ENCODE peak calls at places on chromosomes 13 and 19, in six cellular contexts. R is heart left ventricle, D is astrocyte, N is IMR-90, V is thoracic aorta, Q is lung. C is an unnamed sample.

GRCh38 chr13:42102961-42103688 is 54.7 kb downstream of the DGKH start:
- DNase-seq in R (no peak), D (peak), N (peak), V (no peak), Q (no peak), C (no peak)

GRCh38 chr13:74289130-74289529 is 154.9 kb upstream of the KLF12 start:
- DNase-seq in R (no peak), D (no peak), N (no peak), V (no peak), Q (no peak), C (no peak)

GRCh38 chr19:46841458-46842083 is 9.1 kb downstream of the AP2S1 start:
- DNase-seq in R (peak), D (no peak), N (peak), V (peak), Q (no peak), C (no peak)

GRCh38 chr19:5913739-5914357 is at the start of gene CAPS:
- DNase-seq in R (peak), D (peak), N (peak), V (no peak), Q (peak), C (no peak)

GRCh38 chr13:32639502-32640105 is 53.4 kb downstream of the PDS5B start:
- DNase-seq in R (peak), D (peak), N (peak), V (peak), Q (no peak), C (peak)

GRCh38 chr13:95676100-95676774 is 702 bp upstream of the DNAJC3 start:
- DNase-seq in R (no peak), D (peak), N (peak), V (no peak), Q (no peak), C (peak)

GRCh38 chr13:113297370-113297871 is 382 bp downstream of the LAMP1 start:
- DNase-seq in R (no peak), D (no peak), N (no peak), V (no peak), Q (peak), C (peak)

GRCh38 chr19:33698576-33699435 is 77.1 kb downstream of the CHST8 start:
- DNase-seq in R (no peak), D (no peak), N (no peak), V (no peak), Q (no peak), C (no peak)

GRCh38 chr19:6221878-6222746 is 57.7 kb downstream of the MLLT1 start:
- DNase-seq in R (no peak), D (no peak), N (no peak), V (no peak), Q (no peak), C (no peak)

GRCh38 chr19:53870485-53870844 is 2.8 kb downstream of the MYADM start:
- DNase-seq in R (no peak), D (no peak), N (no peak), V (no peak), Q (no peak), C (no peak)

GRCh38 chr19:38059897-38060296 is 152.9 kb downstream of the SIPA1L3 start:
- DNase-seq in R (no peak), D (no peak), N (no peak), V (no peak), Q (no peak), C (no peak)

GRCh38 chr19:19860756-19861390 is 4.8 kb upstream of the ZNF253 start:
- DNase-seq in R (no peak), D (no peak), N (no peak), V (no peak), Q (no peak), C (peak)

GRCh38 chr13:20230913-20231838 is 943 bp downstream of the GJB6 start:
- DNase-seq in R (no peak), D (no peak), N (no peak), V (no peak), Q (no peak), C (peak)

GRCh38 chr19:31470229-31470939 is 121.1 kb upstream of the TSHZ3 start:
- DNase-seq in R (no peak), D (no peak), N (no peak), V (no peak), Q (no peak), C (no peak)

GRCh38 chr13:20414475-20415287 is 111.0 kb downstream of the CRYL1 start:
- DNase-seq in R (no peak), D (no peak), N (no peak), V (no peak), Q (no peak), C (no peak)

GRCh38 chr13:107069107-107069776 is 501.3 kb upstream of the ARGLU1 start:
- DNase-seq in R (no peak), D (peak), N (peak), V (no peak), Q (no peak), C (no peak)

GRCh38 chr19:53091413-53091812 is 11.8 kb downstream of the ZNF160 start:
- DNase-seq in R (no peak), D (no peak), N (no peak), V (no peak), Q (no peak), C (no peak)

GRCh38 chr13:34412817-34413365 is 529.2 kb upstream of the NBEA start:
- DNase-seq in R (no peak), D (peak), N (no peak), V (no peak), Q (no peak), C (no peak)

GRCh38 chr19:2123682-2124387 is 27.1 kb downstream of the IZUMO4 start:
- DNase-seq in R (no peak), D (no peak), N (no peak), V (no peak), Q (no peak), C (no peak)

GRCh38 chr19:40982594-40983101 is 8.4 kb upstream of the CYP2B6 start:
- DNase-seq in R (no peak), D (peak), N (peak), V (no peak), Q (no peak), C (no peak)

GRCh38 chr19:18205180-18205915 is 1.5 kb upstream of the RAB3A start:
- DNase-seq in R (peak), D (peak), N (peak), V (peak), Q (peak), C (peak)

GRCh38 chr13:110882972-110883371 is 31.9 kb downstream of the ANKRD10 start:
- DNase-seq in R (no peak), D (peak), N (peak), V (no peak), Q (no peak), C (no peak)

GRCh38 chr13:87999141-87999765 is 328.1 kb downstream of the SLITRK5 start:
- DNase-seq in R (no peak), D (peak), N (peak), V (no peak), Q (no peak), C (no peak)

GRCh38 chr13:51818771-51819511 is 15.0 kb upstream of the DHRS12 start:
- DNase-seq in R (no peak), D (peak), N (peak), V (no peak), Q (no peak), C (no peak)

GRCh38 chr13:63954683-63955082 is 2539.0 kb upstream of the PCDH20 start:
- DNase-seq in R (no peak), D (no peak), N (no peak), V (no peak), Q (no peak), C (no peak)

GRCh38 chr13:107205318-107206112 is 637.6 kb upstream of the ARGLU1 start:
- DNase-seq in R (peak), D (peak), N (peak), V (no peak), Q (peak), C (peak)

GRCh38 chr19:47075941-47076340 is 27.5 kb upstream of the TMEM160 start:
- DNase-seq in R (no peak), D (no peak), N (peak), V (no peak), Q (no peak), C (no peak)

GRCh38 chr13:113981611-113982295 is 7.9 kb upstream of the C13orf46 start:
- DNase-seq in R (no peak), D (no peak), N (no peak), V (peak), Q (no peak), C (no peak)

GRCh38 chr19:54388803-54389144 is 24.0 kb upstream of the LAIR1 start:
- DNase-seq in R (no peak), D (no peak), N (no peak), V (no peak), Q (no peak), C (no peak)

GRCh38 chr13:28744091-28744536 is 25.3 kb upstream of the SLC46A3 start:
- DNase-seq in R (no peak), D (peak), N (peak), V (no peak), Q (no peak), C (no peak)

GRCh38 chr13:76868451-76868850 is 17.8 kb downstream of the KCTD12 start:
- DNase-seq in R (no peak), D (no peak), N (no peak), V (no peak), Q (no peak), C (no peak)

GRCh38 chr19:18436651-18437478 is 1.1 kb downstream of the ISYNA1 start:
- DNase-seq in R (peak), D (peak), N (peak), V (no peak), Q (no peak), C (peak)

GRCh38 chr19:7356899-7357627 is 8.3 kb downstream of the ARHGEF18 start:
- DNase-seq in R (no peak), D (no peak), N (no peak), V (no peak), Q (no peak), C (no peak)

GRCh38 chr19:7358102-7358597 is 9.4 kb downstream of the ARHGEF18 start:
- DNase-seq in R (no peak), D (no peak), N (no peak), V (no peak), Q (no peak), C (no peak)

GRCh38 chr19:7363225-7363624 is 14.5 kb downstream of the ARHGEF18 start:
- DNase-seq in R (no peak), D (no peak), N (no peak), V (no peak), Q (no peak), C (no peak)

GRCh38 chr19:7355871-7356270 is 7.1 kb downstream of the ARHGEF18 start:
- DNase-seq in R (no peak), D (no peak), N (no peak), V (no peak), Q (no peak), C (no peak)

DNA sequence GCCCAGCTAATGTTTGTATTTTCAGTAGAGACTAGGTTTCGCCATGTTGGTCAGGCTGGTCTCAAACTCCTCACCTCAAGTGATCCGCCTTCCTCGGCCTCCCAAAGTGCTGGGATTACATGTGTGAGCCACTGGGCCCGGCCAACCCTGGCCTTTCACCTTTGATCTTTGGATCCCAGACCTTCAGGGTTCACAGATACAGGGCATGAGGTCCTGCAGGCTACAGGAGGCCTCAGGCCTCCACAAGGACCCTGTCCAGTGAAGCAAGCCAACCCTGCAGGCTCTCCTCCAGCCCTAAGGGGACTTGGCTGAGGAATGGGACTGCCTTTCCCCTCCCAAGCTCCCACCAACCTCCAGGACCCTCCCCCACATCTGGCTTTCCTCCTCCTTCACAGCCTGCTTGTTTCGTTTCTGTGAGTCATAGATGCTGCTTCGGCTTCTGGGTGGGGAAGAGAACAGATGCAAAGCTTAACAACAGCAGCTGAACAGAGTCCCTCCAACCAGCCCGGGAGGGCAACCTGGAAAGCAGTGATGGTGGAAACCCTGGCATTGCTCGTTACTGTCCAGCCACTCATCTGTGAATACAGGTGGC is 11.8 kb downstream of the ARHGEF18 start:
- DNase-seq in R (no peak), D (peak), N (peak), V (no peak), Q (no peak), C (no peak)
- H3K27ac ChIP-seq in R (no peak), D (no peak), N (no peak), V (no peak), Q (no peak), C (no peak)

GRCh38 chr19:3132971-3133792 is 2.7 kb upstream of the GNA15 start:
- DNase-seq in R (peak), D (peak), N (peak), V (no peak), Q (no peak), C (peak)
- H3K4me3 ChIP-seq in R (no peak), D (no peak), N (no peak), V (peak), Q (no peak), C (peak)

GRCh38 chr19:55601127-55601526 is 1.0 kb downstream of the ZNF524 start:
- DNase-seq in R (no peak), D (no peak), N (no peak), V (no peak), Q (no peak), C (no peak)
- H3K27ac ChIP-seq in R (peak), D (no peak), N (peak), V (peak), Q (peak), C (peak)

GRCh38 chr13:23902975-23903905 is 5.9 kb upstream of the C1QTNF9B start:
- DNase-seq in R (no peak), D (no peak), N (no peak), V (no peak), Q (no peak), C (no peak)
- H3K4me3 ChIP-seq in R (peak), D (no peak), N (no peak), V (peak), Q (no peak), C (no peak)

DNA sequence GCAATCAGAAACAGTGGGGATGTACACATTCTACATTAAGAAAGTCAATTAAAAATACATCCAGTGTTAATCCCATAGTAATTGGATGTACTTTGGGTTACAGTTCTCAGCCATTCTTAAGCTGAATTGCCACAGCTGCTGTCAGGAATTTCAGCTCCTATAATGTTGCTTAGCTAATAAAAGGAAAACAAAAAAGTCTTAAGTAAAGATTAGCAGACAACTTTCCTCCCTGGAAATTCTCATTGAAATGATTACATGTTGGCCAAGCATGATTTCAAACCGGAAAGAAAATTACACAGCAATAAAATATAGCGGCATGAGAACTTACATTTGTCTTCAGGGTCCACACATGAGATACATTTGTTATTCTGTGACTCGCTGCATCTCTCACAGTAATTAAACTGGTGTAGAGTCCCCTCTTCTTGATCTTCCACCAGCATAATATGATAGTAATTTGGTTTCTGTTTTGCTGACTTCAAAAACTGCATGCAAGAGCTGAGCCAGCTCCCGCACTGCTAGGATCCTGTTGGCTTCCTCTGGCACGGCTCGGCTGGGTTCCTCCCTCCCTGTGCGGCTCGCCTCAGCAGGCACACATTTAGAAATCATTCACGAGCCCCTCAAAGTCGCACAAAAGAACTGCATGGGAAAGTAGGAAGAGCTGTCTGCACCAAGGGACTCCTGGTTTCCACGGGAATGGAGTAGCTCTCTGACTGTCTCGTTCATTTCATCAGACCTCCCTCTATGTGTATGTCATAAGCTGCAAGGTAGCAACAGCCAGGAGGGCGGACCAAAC is at the start of gene HTR2A:
- DNase-seq in R (peak), D (no peak), N (peak), V (no peak), Q (no peak), C (no peak)
- H3K27ac ChIP-seq in R (peak), D (no peak), N (no peak), V (peak), Q (no peak), C (no peak)

GRCh38 chr19:10694706-10695105 is 6.5 kb upstream of the QTRT1 start:
- DNase-seq in R (no peak), D (no peak), N (no peak), V (no peak), Q (no peak), C (no peak)

GRCh38 chr19:10699650-10700335 is 1.4 kb upstream of the QTRT1 start:
- DNase-seq in R (no peak), D (peak), N (peak), V (no peak), Q (peak), C (peak)

GRCh38 chr19:10691883-10692282 is 9.4 kb upstream of the QTRT1 start:
- DNase-seq in R (no peak), D (no peak), N (no peak), V (no peak), Q (no peak), C (no peak)

GRCh38 chr19:10692673-10693264 is 8.5 kb upstream of the QTRT1 start:
- DNase-seq in R (no peak), D (no peak), N (no peak), V (no peak), Q (no peak), C (no peak)

DNA sequence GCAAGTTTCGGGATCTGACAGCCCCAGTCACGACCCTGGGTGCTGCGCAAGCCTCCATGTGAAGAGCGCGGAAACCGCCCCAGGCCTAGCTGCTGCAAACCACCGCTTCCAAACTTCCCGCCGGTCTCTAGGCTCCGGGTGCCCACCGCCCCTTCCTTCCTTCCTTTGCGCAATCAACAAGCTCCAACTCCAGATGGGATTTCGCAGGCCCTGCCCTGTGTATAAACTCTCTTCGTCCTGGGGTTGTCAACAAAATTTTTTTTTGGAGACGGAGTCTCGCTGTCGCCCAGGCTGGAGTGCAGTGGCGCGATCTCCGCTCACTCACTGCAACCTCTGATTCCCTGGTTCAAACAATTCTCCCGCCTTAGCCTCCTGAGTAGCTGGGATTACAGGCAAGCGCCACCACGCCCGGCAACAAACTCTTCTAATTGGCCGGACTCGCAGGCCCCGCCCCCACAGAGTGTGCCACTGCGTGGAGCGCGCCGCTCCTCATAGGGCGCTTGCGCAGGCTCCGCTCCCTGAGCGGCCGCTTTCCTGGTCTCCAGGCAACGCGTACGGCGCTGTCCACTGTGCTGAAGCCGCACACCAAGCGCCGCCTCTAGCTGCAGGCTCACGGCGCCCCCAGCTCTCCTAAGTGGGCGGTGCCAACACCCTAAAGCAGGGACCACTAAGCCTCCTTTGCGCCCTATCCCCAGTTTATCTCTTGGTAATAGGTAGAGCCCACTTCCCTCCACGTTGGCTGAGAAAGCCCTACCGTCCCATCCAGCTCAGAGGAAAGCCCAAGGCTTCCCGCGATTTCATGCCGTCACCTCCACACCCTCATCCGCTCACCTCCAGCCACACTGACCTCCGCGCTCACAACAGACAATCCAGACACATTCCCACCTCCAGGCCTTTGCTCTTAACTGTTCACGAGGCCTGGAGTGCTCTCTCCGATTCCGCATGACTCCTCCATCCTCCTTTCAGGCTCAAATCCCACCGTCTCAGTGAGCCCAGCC is 5.5 kb upstream of the QTRT1 start:
- DNase-seq in R (peak), D (peak), N (peak), V (peak), Q (peak), C (peak)
- H3K4me3 ChIP-seq in R (peak), D (no peak), N (no peak), V (peak), Q (no peak), C (peak)

GRCh38 chr19:42033413-42033812 is 36.6 kb downstream of the GRIK5 start:
- DNase-seq in R (no peak), D (no peak), N (no peak), V (no peak), Q (no peak), C (no peak)
- H3K27ac ChIP-seq in R (no peak), D (no peak), N (no peak), V (no peak), Q (no peak), C (no peak)

GRCh38 chr19:58395220-58395978 is at the start of gene RNF225:
- DNase-seq in R (no peak), D (no peak), N (no peak), V (no peak), Q (no peak), C (no peak)
- H3K4me3 ChIP-seq in R (peak), D (no peak), N (no peak), V (no peak), Q (peak), C (no peak)